ENCODE peak calls at places on chromosomes 5 and 9, in ten cellular contexts. V is activated CD8-positive, alpha-beta T cell treated with anti-CD3 and anti-CD28 coated beads for 36 hours; Q is A549; D is choroid plexus epithelial cell; K is body of pancreas; P is GM13977; J is GM10248; U is cardiac muscle cell; R is omental fat pad; Z is H9. E is an unnamed sample.

GRCh38 chr5:107478068-107478641 is 192.6 kb downstream of the EFNA5 start:
- DNase-seq in V (no peak), Q (no peak), D (no peak), K (no peak), P (no peak), J (no peak), U (no peak), R (no peak), Z (no peak), E (no peak)

GRCh38 chr5:141850183-141850768 is 27.9 kb downstream of the PCDH1 start:
- DNase-seq in V (peak; percentile 54), Q (peak; percentile 29), D (peak; percentile 61), K (peak; percentile 55), P (peak; percentile 80), J (peak; percentile 51), U (peak; percentile 48), R (no peak), Z (no peak), E (no peak)

GRCh38 chr5:72267685-72268084 is 52.4 kb downstream of the MRPS27 start:
- DNase-seq in V (no peak), Q (no peak), D (no peak), K (no peak), P (no peak), J (no peak), U (no peak), R (no peak), Z (no peak), E (no peak)

GRCh38 chr9:79694676-79695400 is 123.1 kb downstream of the TLE4 start:
- DNase-seq in V (no peak), Q (no peak), D (peak; percentile 98), K (no peak), P (no peak), J (no peak), U (no peak), R (no peak), Z (peak; percentile 41), E (no peak)

GRCh38 chr9:123996731-123997421 is 14.7 kb upstream of the LHX2 start:
- DNase-seq in V (peak; percentile 83), Q (no peak), D (peak; percentile 65), K (no peak), P (peak; percentile 67), J (peak; percentile 76), U (no peak), R (no peak), Z (peak; percentile 49), E (no peak)

GRCh38 chr5:7873216-7873615 is 4.3 kb downstream of the MTRR start:
- DNase-seq in V (peak; percentile 46), Q (no peak), D (no peak), K (no peak), P (no peak), J (no peak), U (no peak), R (no peak), Z (no peak), E (no peak)

GRCh38 chr5:157540707-157541451 is 34.7 kb downstream of the ADAM19 start:
- DNase-seq in V (peak; percentile 64), Q (no peak), D (peak; percentile 80), K (no peak), P (peak; percentile 73), J (peak; percentile 77), U (no peak), R (no peak), Z (no peak), E (no peak)

GRCh38 chr5:133866160-133866902 is 102.1 kb downstream of the C5orf15 start:
- DNase-seq in V (no peak), Q (no peak), D (no peak), K (no peak), P (no peak), J (no peak), U (no peak), R (no peak), Z (no peak), E (no peak)

GRCh38 chr5:149731617-149732400 is 1.7 kb downstream of the PPARGC1B start:
- DNase-seq in V (peak; percentile 94), Q (peak; percentile 81), D (peak; percentile 89), K (peak; percentile 79), P (peak; percentile 92), J (peak; percentile 89), U (peak; percentile 88), R (peak; percentile 79), Z (peak; percentile 88), E (peak; percentile 40)

GRCh38 chr5:17315710-17316221 is 98.3 kb downstream of the BASP1 start:
- DNase-seq in V (no peak), Q (peak; percentile 70), D (peak; percentile 63), K (no peak), P (no peak), J (no peak), U (no peak), R (no peak), Z (no peak), E (no peak)

GRCh38 chr5:98121036-98121936 is 652.2 kb upstream of the RGMB start:
- DNase-seq in V (no peak), Q (no peak), D (no peak), K (no peak), P (no peak), J (no peak), U (no peak), R (no peak), Z (peak; percentile 61), E (no peak)
- TF ChIP-seq CTCF in V (no peak), Q (no peak), D (no peak), K (no peak), P (peak; percentile 26), J (no peak), U (no peak), R (no peak), Z (peak; percentile 45), E (no peak)

GRCh38 chr9:94167055-94167346 is 82.7 kb downstream of the PTPDC1 start:
- DNase-seq in V (no peak), Q (no peak), D (no peak), K (no peak), P (no peak), J (no peak), U (peak; percentile 94), R (peak; percentile 54), Z (no peak), E (no peak)
- TF ChIP-seq CTCF in V (no peak), Q (no peak), D (peak; percentile 28), K (no peak), P (no peak), J (no peak), U (peak; percentile 11), R (no peak), Z (no peak), E (no peak)

GRCh38 chr9:73050062-73050814 is 97.4 kb upstream of the ALDH1A1 start:
- DNase-seq in V (no peak), Q (peak; percentile 82), D (peak; percentile 56), K (no peak), P (no peak), J (no peak), U (no peak), R (no peak), Z (no peak), E (no peak)
- TF ChIP-seq CTCF in V (no peak), Q (peak; percentile 20), D (peak; percentile 30), K (no peak), P (no peak), J (no peak), U (peak; percentile 27), R (no peak), Z (peak; percentile 43), E (peak; percentile 41)

GRCh38 chr5:41903382-41903891 is 707 bp upstream of the RIMOC1 start:
- DNase-seq in V (no peak), Q (no peak), D (no peak), K (no peak), P (no peak), J (no peak), U (no peak), R (no peak), Z (no peak), E (no peak)
- TF ChIP-seq CTCF in V (no peak), Q (no peak), D (no peak), K (no peak), P (no peak), J (no peak), U (no peak), R (no peak), Z (no peak), E (no peak)

GRCh38 chr5:93790401-93790800 is 49.0 kb upstream of the POU5F2 start:
- DNase-seq in V (no peak), Q (no peak), D (peak; percentile 67), K (no peak), P (no peak), J (no peak), U (no peak), R (no peak), Z (no peak), E (no peak)
- TF ChIP-seq CTCF in V (no peak), Q (no peak), D (no peak), K (no peak), P (no peak), J (no peak), U (no peak), R (no peak), Z (no peak), E (no peak)

GRCh38 chr9:976805-977360 is 428 bp downstream of the DMRT3 start:
- DNase-seq in V (no peak), Q (peak; percentile 37), D (no peak), K (no peak), P (peak; percentile 56), J (no peak), U (no peak), R (no peak), Z (peak; percentile 70), E (no peak)
- TF ChIP-seq CTCF in V (no peak), Q (peak; percentile 16), D (no peak), K (no peak), P (no peak), J (no peak), U (no peak), R (no peak), Z (no peak), E (no peak)

GRCh38 chr9:10272830-10273229 is 340.0 kb downstream of the PTPRD start:
- DNase-seq in V (no peak), Q (no peak), D (no peak), K (no peak), P (no peak), J (no peak), U (no peak), R (no peak), Z (no peak), E (no peak)

GRCh38 chr9:10274156-10274555 is 338.6 kb downstream of the PTPRD start:
- DNase-seq in V (no peak), Q (no peak), D (peak; percentile 29), K (no peak), P (no peak), J (no peak), U (peak; percentile 81), R (no peak), Z (no peak), E (no peak)

GRCh38 chr9:10265102-10265708 is 347.6 kb downstream of the PTPRD start:
- DNase-seq in V (no peak), Q (no peak), D (peak; percentile 93), K (no peak), P (no peak), J (no peak), U (no peak), R (no peak), Z (no peak), E (no peak)

GRCh38 chr9:10268500-10269485 is 344.0 kb downstream of the PTPRD start:
- DNase-seq in V (peak; percentile 8), Q (peak; percentile 7), D (peak; percentile 73), K (peak; percentile 21), P (peak; percentile 11), J (peak; percentile 19), U (peak; percentile 78), R (no peak), Z (peak; percentile 68), E (peak; percentile 64)
- TF ChIP-seq CTCF in V (no peak), Q (no peak), D (peak; percentile 82), K (no peak), P (peak; percentile 51), J (peak; percentile 30), U (peak; percentile 40), R (no peak), Z (peak; percentile 78), E (peak; percentile 67)

E was measured in neural crest cell.